ENCODE peak calls at places on chromosomes 11 and 22, in nine cellular contexts. X is CD8-positive, alpha-beta memory T cell; E is fibroblast of lung; H is tibial nerve; Z is cardiac fibroblast; N is heart left ventricle; R is IMR-90; D is PC-3; B is A549. A is an unnamed sample.

GRCh38 chr11:111605681-111606080 is 3.4 kb downstream of the SIK2 start:
- DNase-seq in H (no peak), Z (no peak), X (no peak), R (no peak), E (no peak), D (no peak), B (no peak), N (no peak), A (no peak)

GRCh38 chr22:26781591-26781990 is 124.2 kb downstream of the MIAT start:
- DNase-seq in E (no peak), N (no peak), D (no peak), R (no peak), Z (no peak), X (no peak), H (no peak), B (no peak), A (no peak)

GRCh38 chr11:119340335-119341221 is at the start of gene C1QTNF5:
- DNase-seq in E (peak), N (peak), Z (peak), D (no peak), X (no peak), B (no peak), H (peak), R (peak), A (no peak)

GRCh38 chr11:63015521-63016215 is at the start of gene SLC22A8:
- DNase-seq in E (no peak), R (no peak), H (no peak), N (no peak), D (no peak), Z (no peak), B (no peak), X (no peak), A (no peak)

GRCh38 chr11:70233511-70233919 is 30.4 kb downstream of the FADD start:
- DNase-seq in N (no peak), E (peak), R (peak), Z (peak), X (no peak), D (peak), H (no peak), B (peak), A (peak)

GRCh38 chr11:92332986-92333385 is 108.4 kb downstream of the FAT3 start:
- DNase-seq in R (peak), H (no peak), D (no peak), E (peak), B (no peak), Z (peak), N (no peak), X (no peak), A (peak)

GRCh38 chr22:40341604-40342003 is 4.7 kb upstream of the ADSL start:
- DNase-seq in B (no peak), D (no peak), R (no peak), N (no peak), Z (no peak), H (no peak), X (no peak), E (no peak), A (no peak)

GRCh38 chr22:27676545-27677188 is 124.9 kb downstream of the MN1 start:
- DNase-seq in H (no peak), X (no peak), B (no peak), R (no peak), N (no peak), E (no peak), Z (peak), D (no peak), A (no peak)

GRCh38 chr11:36092314-36093030 is 148.6 kb downstream of the LDLRAD3 start:
- DNase-seq in H (no peak), E (no peak), R (peak), Z (no peak), B (no peak), D (no peak), X (no peak), N (no peak), A (no peak)

GRCh38 chr22:31870890-31871289 is 73.4 kb upstream of the YWHAH start:
- DNase-seq in E (peak), D (peak), R (peak), N (no peak), X (no peak), Z (peak), B (peak), H (no peak), A (peak)

GRCh38 chr11:82846037-82846383 is 54.2 kb downstream of the PRCP start:
- DNase-seq in H (no peak), D (no peak), R (no peak), N (no peak), E (no peak), B (no peak), X (no peak), Z (no peak), A (no peak)

GRCh38 chr11:71197096-71197495 is 55.3 kb downstream of the SHANK2 start:
- DNase-seq in E (no peak), H (no peak), B (no peak), R (no peak), Z (no peak), N (no peak), X (no peak), D (no peak), A (peak)

GRCh38 chr11:27296406-27296994 is 66.5 kb downstream of the CCDC34 start:
- DNase-seq in D (peak), N (no peak), Z (peak), X (no peak), R (peak), E (peak), H (peak), B (peak), A (peak)

GRCh38 chr11:118434553-118435232 is 1.6 kb upstream of the KMT2A start:
- DNase-seq in R (peak), X (peak), E (peak), H (peak), Z (peak), N (peak), D (peak), B (no peak), A (peak)

GRCh38 chr11:47372422-47372821 is 5.9 kb downstream of the SPI1 start:
- DNase-seq in E (no peak), B (no peak), N (no peak), H (no peak), D (no peak), Z (no peak), R (no peak), X (no peak), A (peak)

GRCh38 chr22:25774575-25775026 is 32.6 kb downstream of the MYO18B start:
- DNase-seq in E (no peak), Z (no peak), R (no peak), N (peak), D (peak), H (no peak), X (no peak), B (no peak), A (no peak)

GRCh38 chr22:29475550-29475949 is 4.5 kb upstream of the NEFH start:
- DNase-seq in D (no peak), R (no peak), B (no peak), Z (no peak), N (no peak), E (no peak), X (no peak), H (no peak), A (no peak)

GRCh38 chr11:113507341-113507740 is 32.1 kb upstream of the DRD2 start:
- DNase-seq in E (no peak), Z (no peak), R (no peak), D (no peak), X (no peak), N (no peak), B (no peak), H (no peak), A (no peak)

GRCh38 chr22:27853404-27853803 is 51.8 kb upstream of the MN1 start:
- DNase-seq in X (no peak), Z (peak), D (no peak), E (peak), B (no peak), H (peak), R (peak), N (no peak), A (no peak)

GRCh38 chr11:32358729-32359128 is 76.6 kb downstream of the WT1 start:
- DNase-seq in R (no peak), H (no peak), D (no peak), X (no peak), N (no peak), E (no peak), Z (peak), B (no peak), A (no peak)

DNA sequence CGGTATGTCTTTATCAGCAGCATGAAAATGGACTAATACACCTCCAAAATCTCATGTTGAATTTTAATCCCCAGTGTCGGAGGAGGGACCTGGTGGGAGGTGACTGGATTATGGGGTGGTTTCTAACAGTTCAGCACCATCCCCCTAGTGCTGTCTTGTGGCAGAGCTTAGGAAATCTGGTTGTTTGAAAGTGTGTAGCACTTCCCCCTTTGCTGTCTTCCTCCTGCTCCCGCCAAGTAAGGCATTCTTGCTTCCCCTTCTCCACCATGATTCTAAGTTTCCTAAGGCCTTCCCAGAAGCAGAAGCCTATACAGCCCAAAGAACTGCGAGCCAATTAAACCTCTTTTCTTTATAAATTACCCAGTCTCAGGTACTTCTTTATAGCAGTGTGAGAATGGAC is 4.0 kb downstream of the CD59 start:
- DNase-seq in D (no peak), X (no peak), R (no peak), H (no peak), B (no peak), Z (no peak), E (no peak), N (no peak), A (no peak)
- H3K4me3 ChIP-seq in D (peak), X (no peak), R (no peak), H (no peak), B (no peak), Z (no peak), E (no peak), N (no peak), A (no peak)

GRCh38 chr22:46433318-46433717 is 97.8 kb downstream of the TRMU start:
- DNase-seq in D (no peak), B (no peak), E (no peak), H (no peak), Z (no peak), R (no peak), N (no peak), X (no peak), A (no peak)
- H3K4me3 ChIP-seq in D (no peak), B (no peak), E (no peak), H (no peak), Z (no peak), R (no peak), N (no peak), X (no peak), A (no peak)

GRCh38 chr11:33500865-33501479 is 199.7 kb downstream of the C11orf91 start:
- DNase-seq in B (peak), X (no peak), D (peak), R (peak), Z (peak), H (peak), E (peak), N (no peak), A (peak)

GRCh38 chr11:33507967-33508366 is 192.7 kb downstream of the C11orf91 start:
- DNase-seq in D (peak), R (peak), E (peak), Z (peak), X (no peak), N (no peak), H (no peak), B (peak), A (peak)

GRCh38 chr11:33507356-33507755 is 193.3 kb downstream of the C11orf91 start:
- DNase-seq in B (no peak), E (no peak), N (no peak), Z (no peak), D (peak), R (no peak), H (no peak), X (no peak), A (peak)

GRCh38 chr11:33500331-33500730 is 200.3 kb downstream of the C11orf91 start:
- DNase-seq in B (no peak), H (no peak), D (no peak), X (no peak), N (no peak), E (no peak), Z (peak), R (peak), A (no peak)

GRCh38 chr11:33505140-33505539 is 195.5 kb downstream of the C11orf91 start:
- DNase-seq in R (peak), X (no peak), N (no peak), D (no peak), B (no peak), Z (no peak), H (no peak), E (no peak), A (no peak)
- H3K4me3 ChIP-seq in R (no peak), X (no peak), N (no peak), D (no peak), B (no peak), Z (no peak), H (no peak), E (no peak), A (no peak)

GRCh38 chr11:67584881-67585873 is 1.6 kb downstream of the GSTP1 start:
- DNase-seq in E (no peak), X (no peak), R (no peak), H (no peak), D (no peak), Z (no peak), B (no peak), N (no peak), A (no peak)
- H3K4me3 ChIP-seq in E (peak), X (no peak), R (peak), H (peak), D (peak), Z (peak), B (peak), N (peak), A (peak)

GRCh38 chr11:127340438-127340837 is 339.9 kb upstream of the KIRREL3 start:
- DNase-seq in R (no peak), Z (no peak), X (no peak), D (no peak), E (no peak), B (no peak), H (no peak), N (no peak), A (no peak)
- H3K4me3 ChIP-seq in R (no peak), Z (no peak), X (no peak), D (no peak), E (no peak), B (no peak), H (no peak), N (no peak), A (no peak)

A was measured in epithelial cell of esophagus.